ENCODE peak calls at places on chromosome 18, in six cellular contexts. V, S, K, G, P and H are unnamed samples.

GRCh38 chr18:9348079-9348671 is 13.6 kb downstream of the TWSG1 start:
- DNase-seq in V (no peak), G (peak), P (no peak), S (peak), K (no peak), H (no peak)

GRCh38 chr18:44909191-44909719 is 228.6 kb downstream of the SETBP1 start:
- DNase-seq in V (no peak), S (no peak), G (no peak), K (no peak), P (no peak), H (no peak)

GRCh38 chr18:7480853-7481252 is 86.3 kb upstream of the PTPRM start:
- DNase-seq in P (no peak), V (no peak), S (no peak), K (no peak), G (no peak), H (no peak)

GRCh38 chr18:79597176-79598045 is 82.2 kb upstream of the CTDP1 start:
- DNase-seq in K (no peak), G (no peak), V (no peak), P (peak), S (no peak), H (no peak)

GRCh38 chr18:24793742-24794141 is 333.3 kb downstream of the HRH4 start:
- DNase-seq in K (no peak), V (no peak), P (no peak), G (no peak), S (no peak), H (no peak)

GRCh38 chr18:6595666-6596065 is 133.8 kb upstream of the ARHGAP28 start:
- DNase-seq in G (no peak), V (no peak), K (no peak), P (no peak), S (no peak), H (no peak)

GRCh38 chr18:68564961-68565360 is 149.9 kb downstream of the TMX3 start:
- DNase-seq in S (no peak), G (no peak), P (no peak), K (no peak), V (no peak), H (no peak)

GRCh38 chr18:3877678-3878077 is 427.7 kb downstream of the TGIF1 start:
- DNase-seq in K (no peak), V (no peak), S (no peak), P (no peak), G (no peak), H (no peak)